ENCODE peak calls at places on chromosomes 16 and 17, in five cellular contexts. One of them, this sample, is unnamed.

GRCh38 chr17:45038771-45039634 is 12.4 kb downstream of the DCAKD start:
- DNase-seq in fibroblast of lung: no peak
- DNase-seq in natural killer cell: no peak
- DNase-seq in IMR-90: no peak
- DNase-seq in body of pancreas: no peak
- DNase-seq in this sample: no peak

GRCh38 chr16:61435356-61435755 is 600.9 kb downstream of the CDH8 start:
- DNase-seq in body of pancreas: no peak
- DNase-seq in IMR-90: no peak
- DNase-seq in natural killer cell: no peak
- DNase-seq in fibroblast of lung: no peak
- DNase-seq in this sample: no peak

GRCh38 chr17:43714338-43715149 is 44.0 kb downstream of the SOST start:
- DNase-seq in IMR-90: peak; percentile 53
- DNase-seq in fibroblast of lung: no peak
- DNase-seq in natural killer cell: no peak
- DNase-seq in body of pancreas: no peak
- DNase-seq in this sample: no peak

GRCh38 chr17:11638700-11639265 is 40.5 kb downstream of the DNAH9 start:
- DNase-seq in IMR-90: no peak
- DNase-seq in fibroblast of lung: no peak
- DNase-seq in body of pancreas: no peak
- DNase-seq in natural killer cell: no peak
- DNase-seq in this sample: no peak

GRCh38 chr17:77738666-77739531 is 219.6 kb upstream of the TNRC6C start:
- DNase-seq in IMR-90: no peak
- DNase-seq in fibroblast of lung: no peak
- DNase-seq in natural killer cell: peak; percentile 4
- DNase-seq in body of pancreas: peak; percentile 9
- DNase-seq in this sample: no peak

GRCh38 chr17:75394332-75394918 is 11.1 kb downstream of the GRB2 start:
- DNase-seq in fibroblast of lung: no peak
- DNase-seq in natural killer cell: no peak
- DNase-seq in body of pancreas: no peak
- DNase-seq in IMR-90: no peak
- DNase-seq in this sample: no peak

GRCh38 chr16:27235055-27235937 is 32.0 kb downstream of the KDM8 start:
- DNase-seq in IMR-90: peak; percentile 85
- DNase-seq in body of pancreas: peak; percentile 67
- DNase-seq in natural killer cell: peak; percentile 66
- DNase-seq in fibroblast of lung: peak; percentile 93
- DNase-seq in this sample: no peak

GRCh38 chr17:15501282-15501681 is 33.9 kb upstream of the CDRT4 start:
- DNase-seq in body of pancreas: no peak
- DNase-seq in fibroblast of lung: no peak
- DNase-seq in natural killer cell: no peak
- DNase-seq in IMR-90: no peak
- DNase-seq in this sample: no peak

GRCh38 chr17:21286066-21286770 is 1.7 kb downstream of the MAP2K3 start:
- DNase-seq in IMR-90: peak; percentile 99
- DNase-seq in fibroblast of lung: peak; percentile 99
- DNase-seq in body of pancreas: peak; percentile 86
- DNase-seq in natural killer cell: peak; percentile 23
- DNase-seq in this sample: no peak

GRCh38 chr16:11147033-11147848 is 108.8 kb downstream of the SOCS1 start:
- DNase-seq in natural killer cell: no peak
- DNase-seq in body of pancreas: no peak
- DNase-seq in fibroblast of lung: no peak
- DNase-seq in IMR-90: no peak
- DNase-seq in this sample: peak; percentile 20

GRCh38 chr17:48835971-48836370 is 5.1 kb downstream of the CALCOCO2 start:
- DNase-seq in fibroblast of lung: no peak
- DNase-seq in IMR-90: no peak
- DNase-seq in natural killer cell: no peak
- DNase-seq in body of pancreas: no peak
- DNase-seq in this sample: no peak

GRCh38 chr17:81203136-81203535 is 19.6 kb downstream of the CEP131 start:
- DNase-seq in body of pancreas: no peak
- DNase-seq in IMR-90: no peak
- DNase-seq in fibroblast of lung: no peak
- DNase-seq in natural killer cell: no peak
- DNase-seq in this sample: peak; percentile 89

GRCh38 chr16:48054881-48055601 is 100.8 kb downstream of the ABCC12 start:
- DNase-seq in IMR-90: peak; percentile 71
- DNase-seq in natural killer cell: no peak
- DNase-seq in fibroblast of lung: peak; percentile 78
- DNase-seq in body of pancreas: peak; percentile 47
- DNase-seq in this sample: no peak

GRCh38 chr16:28534542-28535373 is 4.0 kb downstream of the NUPR1 start:
- DNase-seq in IMR-90: no peak
- DNase-seq in fibroblast of lung: peak; percentile 73
- DNase-seq in natural killer cell: no peak
- DNase-seq in body of pancreas: peak; percentile 59
- DNase-seq in this sample: no peak

GRCh38 chr17:47310186-47310733 is 13.5 kb upstream of the EFCAB13 start:
- DNase-seq in natural killer cell: no peak
- DNase-seq in fibroblast of lung: no peak
- DNase-seq in IMR-90: no peak
- DNase-seq in body of pancreas: no peak
- DNase-seq in this sample: no peak

GRCh38 chr17:65531508-65532431 is 29.7 kb downstream of the AXIN2 start:
- DNase-seq in fibroblast of lung: peak; percentile 91
- DNase-seq in IMR-90: peak; percentile 67
- DNase-seq in natural killer cell: no peak
- DNase-seq in body of pancreas: peak; percentile 16
- DNase-seq in this sample: no peak

GRCh38 chr16:11211061-11211976 is 44.7 kb downstream of the SOCS1 start:
- DNase-seq in IMR-90: no peak
- DNase-seq in body of pancreas: no peak
- DNase-seq in natural killer cell: no peak
- DNase-seq in fibroblast of lung: no peak
- DNase-seq in this sample: no peak

GRCh38 chr16:69253796-69254426 is 57.2 kb upstream of the VPS4A start:
- DNase-seq in natural killer cell: no peak
- DNase-seq in fibroblast of lung: no peak
- DNase-seq in IMR-90: no peak
- DNase-seq in body of pancreas: no peak
- DNase-seq in this sample: no peak

GRCh38 chr16:84341533-84342295 is 26.6 kb upstream of the ATP2C2 start:
- DNase-seq in fibroblast of lung: no peak
- DNase-seq in IMR-90: no peak
- DNase-seq in body of pancreas: no peak
- DNase-seq in natural killer cell: no peak
- DNase-seq in this sample: no peak

GRCh38 chr17:19719365-19720209 is 3.2 kb upstream of the SLC47A2 start:
- DNase-seq in body of pancreas: no peak
- DNase-seq in fibroblast of lung: no peak
- DNase-seq in IMR-90: no peak
- DNase-seq in natural killer cell: no peak
- DNase-seq in this sample: no peak

GRCh38 chr16:71364306-71364705 is 5.8 kb downstream of the CALB2 start:
- DNase-seq in body of pancreas: no peak
- DNase-seq in natural killer cell: no peak
- DNase-seq in fibroblast of lung: no peak
- DNase-seq in IMR-90: no peak
- DNase-seq in this sample: no peak

GRCh38 chr17:81393684-81394376 is 1.4 kb upstream of the BAHCC1 start:
- DNase-seq in body of pancreas: peak; percentile 100
- DNase-seq in fibroblast of lung: peak; percentile 100
- DNase-seq in IMR-90: peak; percentile 99
- DNase-seq in natural killer cell: peak; percentile 75
- DNase-seq in this sample: peak; percentile 100

GRCh38 chr17:14725729-14726128 is 424.8 kb downstream of the HS3ST3B1 start:
- DNase-seq in fibroblast of lung: no peak
- DNase-seq in natural killer cell: no peak
- DNase-seq in IMR-90: peak; percentile 12
- DNase-seq in body of pancreas: no peak
- DNase-seq in this sample: no peak

GRCh38 chr16:83136924-83137323 is 510.2 kb downstream of the CDH13 start:
- DNase-seq in body of pancreas: no peak
- DNase-seq in fibroblast of lung: no peak
- DNase-seq in natural killer cell: no peak
- DNase-seq in IMR-90: no peak
- DNase-seq in this sample: no peak

GRCh38 chr16:89290887-89291286 is 73.4 kb downstream of the ZNF778 start:
- DNase-seq in body of pancreas: no peak
- DNase-seq in IMR-90: no peak
- DNase-seq in fibroblast of lung: no peak
- DNase-seq in natural killer cell: no peak
- DNase-seq in this sample: no peak

GRCh38 chr16:31267332-31268032 is 7.7 kb downstream of the ITGAM start:
- DNase-seq in IMR-90: no peak
- DNase-seq in fibroblast of lung: no peak
- DNase-seq in natural killer cell: no peak
- DNase-seq in body of pancreas: no peak
- DNase-seq in this sample: no peak

GRCh38 chr17:48498168-48498840 is 32.5 kb downstream of the HOXB1 start:
- DNase-seq in body of pancreas: no peak
- DNase-seq in IMR-90: no peak
- DNase-seq in natural killer cell: no peak
- DNase-seq in fibroblast of lung: no peak
- DNase-seq in this sample: no peak

GRCh38 chr17:75301031-75301430 is 11.8 kb upstream of the SLC25A19 start:
- DNase-seq in body of pancreas: no peak
- DNase-seq in fibroblast of lung: no peak
- DNase-seq in IMR-90: no peak
- DNase-seq in natural killer cell: no peak
- DNase-seq in this sample: no peak

GRCh38 chr16:8572919-8573724 is 17.2 kb downstream of the TMEM114 start:
- DNase-seq in IMR-90: peak; percentile 37
- DNase-seq in natural killer cell: no peak
- DNase-seq in fibroblast of lung: peak; percentile 51
- DNase-seq in body of pancreas: no peak
- DNase-seq in this sample: no peak

GRCh38 chr17:2138318-2138717 is 83.4 kb downstream of the HIC1 start:
- DNase-seq in body of pancreas: no peak
- DNase-seq in natural killer cell: peak; percentile 23
- DNase-seq in fibroblast of lung: peak; percentile 18
- DNase-seq in IMR-90: no peak
- DNase-seq in this sample: no peak

GRCh38 chr17:49637739-49638138 is 40.2 kb downstream of the SPOP start:
- DNase-seq in natural killer cell: no peak
- DNase-seq in fibroblast of lung: no peak
- DNase-seq in IMR-90: no peak
- DNase-seq in body of pancreas: no peak
- DNase-seq in this sample: no peak

GRCh38 chr17:80677214-80677756 is 132.6 kb downstream of the RPTOR start:
- DNase-seq in fibroblast of lung: no peak
- DNase-seq in natural killer cell: no peak
- DNase-seq in IMR-90: no peak
- DNase-seq in body of pancreas: no peak
- DNase-seq in this sample: no peak

DNA sequence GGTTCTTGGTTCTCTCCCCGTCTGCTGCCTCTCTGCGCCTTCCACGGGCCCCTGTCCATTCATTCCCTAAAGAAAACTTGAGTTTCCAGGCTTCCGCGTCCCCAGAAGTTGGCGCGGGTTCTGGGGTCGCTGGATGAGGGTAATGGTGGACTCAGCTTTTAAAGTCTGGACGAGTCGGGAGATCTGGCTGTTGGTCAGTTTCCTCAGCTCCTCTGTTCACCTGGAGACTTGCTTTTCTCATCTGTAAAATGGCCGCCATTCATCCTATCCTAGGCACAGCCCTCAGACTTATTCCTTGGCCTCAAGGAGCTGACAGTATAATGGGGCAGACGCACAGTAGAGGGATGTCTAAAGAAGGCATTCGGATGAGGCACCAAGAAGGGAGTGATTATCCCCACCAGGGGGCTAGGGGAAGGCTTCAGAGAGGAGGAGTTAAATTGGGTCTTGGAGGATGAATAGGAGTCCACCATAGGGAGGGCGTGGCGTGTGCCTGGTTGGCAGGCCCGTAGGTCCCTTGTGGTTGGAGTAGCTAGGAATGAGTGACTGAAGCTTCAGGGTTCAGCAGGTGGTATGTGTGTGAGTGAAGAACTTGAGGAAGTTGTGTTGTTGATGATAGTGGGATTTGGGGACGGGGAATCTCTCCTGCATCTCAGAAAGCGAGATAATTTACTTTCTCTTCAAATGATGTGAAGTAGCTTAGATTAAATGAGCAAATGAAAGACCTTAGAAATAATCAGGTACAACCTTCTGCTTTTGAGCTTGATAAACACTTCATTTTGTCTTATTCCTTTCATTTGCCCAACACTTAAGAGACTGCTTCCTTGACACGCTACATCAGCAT is 655 bp downstream of the VPS35L start:
- DNase-seq in body of pancreas: no peak
- DNase-seq in natural killer cell: no peak
- DNase-seq in fibroblast of lung: peak; percentile 39
- DNase-seq in IMR-90: peak; percentile 26
- DNase-seq in this sample: no peak
- TF ChIP-seq CTCF in body of pancreas: no peak
- TF ChIP-seq CTCF in natural killer cell: no peak
- TF ChIP-seq CTCF in fibroblast of lung: peak; percentile 7
- TF ChIP-seq CTCF in IMR-90: no peak
- TF ChIP-seq CTCF in this sample: peak; percentile 57

DNA sequence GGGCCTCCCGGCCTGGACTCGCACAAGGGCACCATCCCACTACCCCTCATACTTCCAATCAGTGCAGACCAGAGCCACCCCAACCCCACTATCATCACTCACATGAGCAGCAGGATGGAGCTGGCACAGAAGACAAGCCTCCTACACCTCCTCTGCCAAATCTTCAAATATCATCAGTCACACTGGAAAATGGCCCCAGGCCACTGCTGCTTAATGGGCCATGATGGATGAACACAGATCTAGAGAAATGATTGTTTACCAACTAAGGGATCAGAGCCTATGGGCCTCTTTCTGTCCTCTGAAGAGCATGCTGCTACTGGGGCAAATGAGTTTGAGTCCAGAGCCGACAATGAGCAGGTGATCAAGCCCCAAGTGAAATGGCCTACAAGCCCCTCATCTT is 165.5 kb downstream of the GRIN2A start:
- DNase-seq in body of pancreas: no peak
- DNase-seq in IMR-90: no peak
- DNase-seq in fibroblast of lung: no peak
- DNase-seq in natural killer cell: no peak
- DNase-seq in this sample: no peak
- TF ChIP-seq CTCF in body of pancreas: no peak
- TF ChIP-seq CTCF in IMR-90: no peak
- TF ChIP-seq CTCF in fibroblast of lung: no peak
- TF ChIP-seq CTCF in natural killer cell: no peak
- TF ChIP-seq CTCF in this sample: no peak

DNA sequence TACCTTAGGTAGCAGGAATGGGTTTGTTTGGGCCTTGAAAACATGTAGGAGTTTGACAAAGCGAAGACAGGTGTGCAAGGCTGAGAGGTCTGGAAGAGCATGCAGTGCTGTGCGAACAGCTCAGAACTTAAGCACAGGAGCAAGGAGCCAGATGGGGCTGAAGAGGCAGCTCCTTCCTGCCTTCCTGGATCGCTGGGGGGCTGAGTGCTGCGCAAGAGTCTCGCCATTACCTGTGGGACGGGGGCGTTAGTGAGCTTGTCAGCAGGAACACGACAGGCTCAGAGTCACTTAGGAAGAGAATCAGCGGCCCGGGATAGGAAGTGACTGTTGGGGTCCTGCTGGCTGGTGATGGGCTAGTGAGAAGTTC is 464 bp upstream of the MRM1 start:
- DNase-seq in fibroblast of lung: no peak
- DNase-seq in body of pancreas: no peak
- DNase-seq in IMR-90: no peak
- DNase-seq in natural killer cell: no peak
- DNase-seq in this sample: no peak
- TF ChIP-seq CTCF in fibroblast of lung: no peak
- TF ChIP-seq CTCF in body of pancreas: no peak
- TF ChIP-seq CTCF in IMR-90: no peak
- TF ChIP-seq CTCF in natural killer cell: no peak
- TF ChIP-seq CTCF in this sample: no peak

GRCh38 chr16:24409045-24409444 is 130.3 kb upstream of the RBBP6 start:
- DNase-seq in body of pancreas: no peak
- DNase-seq in natural killer cell: no peak
- DNase-seq in IMR-90: no peak
- DNase-seq in fibroblast of lung: no peak
- DNase-seq in this sample: no peak
- TF ChIP-seq CTCF in body of pancreas: no peak
- TF ChIP-seq CTCF in natural killer cell: no peak
- TF ChIP-seq CTCF in IMR-90: no peak
- TF ChIP-seq CTCF in fibroblast of lung: no peak
- TF ChIP-seq CTCF in this sample: no peak